ENCODE peak calls at places on chromosomes 16 and 17, in nine cellular contexts. V is uterus; C is mucosa of descending colon; T is Right ventricle myocardium inferior; E is GM20000; K is Caki2; F is stimulated activated CD4-positive, alpha-beta T cell treated with anti-CD3 and anti-CD28 coated beads, Interleukin-2, amount 100 ng/mL, for 24 hours; H is non-pigmented ciliary epithelial cell; B is fibroblast of the conjunctiva. G is an unnamed sample.

GRCh38 chr16:31474173-31474714 is 2.3 kb downstream of the TGFB1I1 start:
- DNase-seq in K (no peak), F (no peak), B (no peak), T (no peak), V (no peak), H (peak), C (no peak), E (no peak), G (no peak)

GRCh38 chr17:39598047-39598481 is 9.7 kb downstream of the NEUROD2 start:
- DNase-seq in H (no peak), F (no peak), E (peak), K (no peak), C (no peak), T (no peak), V (no peak), B (no peak), G (no peak)

GRCh38 chr16:3959148-3959547 is 78.6 kb upstream of the CREBBP start:
- DNase-seq in K (peak), B (no peak), C (no peak), T (no peak), E (no peak), F (no peak), H (no peak), V (no peak), G (no peak)

GRCh38 chr16:86241681-86242080 is 268.6 kb upstream of the FOXF1 start:
- DNase-seq in C (no peak), H (no peak), F (no peak), T (no peak), B (no peak), V (no peak), E (no peak), K (no peak), G (no peak)

GRCh38 chr17:67557921-67558320 is 159.8 kb upstream of the NOL11 start:
- DNase-seq in E (no peak), H (no peak), C (no peak), K (no peak), T (no peak), V (no peak), F (no peak), B (no peak), G (no peak)

GRCh38 chr16:88405325-88406060 is 22.7 kb downstream of the ZNF469 start:
- DNase-seq in T (no peak), H (no peak), C (no peak), E (no peak), K (no peak), F (no peak), B (peak), V (no peak), G (no peak)

GRCh38 chr17:1012823-1013728 is 16.1 kb downstream of the TIMM22 start:
- DNase-seq in T (no peak), V (no peak), F (no peak), B (no peak), C (no peak), H (no peak), K (no peak), E (no peak), G (no peak)

GRCh38 chr17:17751996-17752821 is 71.0 kb downstream of the RAI1 start:
- DNase-seq in F (peak), H (peak), B (peak), T (peak), V (peak), K (peak), E (peak), C (peak), G (peak)

GRCh38 chr17:13114601-13115024 is 96.8 kb upstream of the ELAC2 start:
- DNase-seq in C (no peak), E (peak), T (no peak), F (peak), B (peak), H (peak), K (peak), V (no peak), G (no peak)

GRCh38 chr17:20118280-20118679 is 109.1 kb downstream of the SPECC1 start:
- DNase-seq in V (no peak), K (no peak), B (no peak), T (no peak), C (no peak), H (no peak), E (no peak), F (no peak), G (no peak)

GRCh38 chr16:1723450-1724147 is 17.6 kb downstream of the MAPK8IP3 start:
- DNase-seq in C (no peak), H (no peak), V (no peak), K (peak), E (peak), F (peak), B (no peak), T (peak), G (peak)

GRCh38 chr16:11563493-11564040 is 23.2 kb downstream of the LITAF start:
- DNase-seq in H (no peak), V (no peak), K (no peak), T (no peak), E (no peak), C (no peak), F (no peak), B (no peak), G (no peak)

GRCh38 chr17:1577186-1577585 is 14.6 kb upstream of the PITPNA start:
- DNase-seq in K (no peak), C (peak), H (no peak), E (peak), T (peak), V (peak), B (peak), F (no peak), G (no peak)

GRCh38 chr17:522912-523311 is 170.3 kb upstream of the RPH3AL start:
- DNase-seq in E (no peak), C (no peak), B (no peak), F (no peak), H (no peak), V (no peak), T (no peak), K (no peak), G (no peak)

GRCh38 chr17:61402978-61403845 is 3.6 kb downstream of the TBX2 start:
- DNase-seq in T (no peak), C (peak), V (peak), B (no peak), H (no peak), E (no peak), F (no peak), K (no peak), G (no peak)

GRCh38 chr17:40366861-40367518 is 2.5 kb upstream of the GJD3 start:
- DNase-seq in C (no peak), H (no peak), F (no peak), K (no peak), B (no peak), E (no peak), T (no peak), V (no peak), G (no peak)

GRCh38 chr16:66293207-66293735 is 73.2 kb upstream of the CDH5 start:
- DNase-seq in V (no peak), F (no peak), B (no peak), H (no peak), K (no peak), C (no peak), E (no peak), T (no peak), G (no peak)

G was measured in MM.1S.